ENCODE peak calls at places on chromosomes 4 and X, in four cellular contexts. J is OCI-LY7, U is astrocyte of the spinal cord, H is endodermal cell. Y is an unnamed sample.
A peak's percentile ranks its signal among the peaks of the same experiment; 100 is the strongest.

GRCh38 chrX:21745756-21746155 is 12.2 kb downstream of the SMPX start:
- DNase-seq in H (peak; percentile 70), J (peak; percentile 19), U (peak; percentile 29), Y (no peak)

GRCh38 chr4:83617371-83618021 is 81.6 kb downstream of the GPAT3 start:
- DNase-seq in J (no peak), H (no peak), U (no peak), Y (no peak)

GRCh38 chr4:53994382-53994781 is 70.0 kb downstream of the CHIC2 start:
- DNase-seq in H (no peak), J (no peak), U (no peak), Y (no peak)

GRCh38 chrX:44619039-44619438 is 76.4 kb upstream of the FUNDC1 start:
- DNase-seq in U (no peak), J (no peak), H (no peak), Y (no peak)

GRCh38 chr4:40606239-40606767 is 23.4 kb downstream of the RBM47 start:
- DNase-seq in J (peak; percentile 20), H (peak; percentile 65), U (no peak), Y (no peak)

GRCh38 chr4:152696764-152697250 is 17.0 kb upstream of the TMEM154 start:
- DNase-seq in J (no peak), H (no peak), U (peak; percentile 96), Y (peak; percentile 66)

GRCh38 chr4:70705146-70705855 is 16.5 kb upstream of the RUFY3 start:
- DNase-seq in U (peak; percentile 73), H (peak; percentile 90), J (peak; percentile 77), Y (no peak)

GRCh38 chr4:46993075-46994006 is at the start of gene GABRA4:
- DNase-seq in J (no peak), H (peak; percentile 80), U (peak; percentile 20), Y (no peak)

GRCh38 chr4:169383724-169384123 is 113.0 kb upstream of the SH3RF1 start:
- DNase-seq in H (no peak), U (peak; percentile 94), J (no peak), Y (peak; percentile 76)

GRCh38 chr4:115292320-115293092 is 179.1 kb upstream of the NDST4 start:
- DNase-seq in U (no peak), J (peak; percentile 27), H (no peak), Y (no peak)

GRCh38 chr4:168694669-168695068 is 197.8 kb downstream of the PALLD start:
- DNase-seq in J (no peak), H (no peak), U (peak; percentile 79), Y (peak; percentile 5)

GRCh38 chrX:48703642-48704481 is 7.3 kb downstream of the SUV39H1 start:
- DNase-seq in J (no peak), H (no peak), U (peak; percentile 19), Y (no peak)

GRCh38 chr4:80134936-80135701 is 62.1 kb upstream of the ANTXR2 start:
- DNase-seq in H (no peak), U (peak; percentile 17), J (no peak), Y (no peak)

GRCh38 chrX:109857898-109858297 is 124.8 kb upstream of the ACSL4 start:
- DNase-seq in H (no peak), J (no peak), U (peak; percentile 55), Y (no peak)

GRCh38 chrX:22032084-22032483 is at the start of gene PHEX:
- DNase-seq in J (no peak), H (no peak), U (no peak), Y (no peak)

GRCh38 chr4:169179609-169180526 is 90.9 kb downstream of the SH3RF1 start:
- DNase-seq in H (no peak), U (peak; percentile 55), J (no peak), Y (no peak)

GRCh38 chr4:110867251-110867960 is 244.5 kb upstream of the PITX2 start:
- DNase-seq in U (no peak), H (no peak), J (no peak), Y (no peak)

GRCh38 chrX:39850209-39850608 is 247.5 kb downstream of the BCOR start:
- DNase-seq in H (no peak), J (no peak), U (no peak), Y (no peak)

GRCh38 chr4:8349664-8350225 is 80.2 kb downstream of the HTRA3 start:
- DNase-seq in H (peak; percentile 49), J (no peak), U (no peak), Y (no peak)

GRCh38 chr4:90357117-90357710 is 230.0 kb downstream of the CCSER1 start:
- DNase-seq in J (peak; percentile 29), U (peak; percentile 71), H (no peak), Y (peak; percentile 58)

GRCh38 chrX:131816551-131817136 is 206.5 kb upstream of the STK26 start:
- DNase-seq in H (no peak), U (peak; percentile 85), J (peak; percentile 0), Y (no peak)

GRCh38 chr4:147550626-147551250 is 66.5 kb upstream of the TMEM184C start:
- DNase-seq in H (no peak), U (peak; percentile 83), J (no peak), Y (peak; percentile 77)

GRCh38 chr4:67928547-67928946 is 34.7 kb downstream of the TMPRSS11A start:
- DNase-seq in J (no peak), U (no peak), H (peak; percentile 53), Y (no peak)

GRCh38 chr4:148854203-148854602 is 412.0 kb upstream of the NR3C2 start:
- DNase-seq in H (no peak), U (no peak), J (no peak), Y (no peak)

GRCh38 chr4:142380052-142380598 is 466.0 kb downstream of the INPP4B start:
- DNase-seq in J (no peak), H (no peak), U (no peak), Y (no peak)

GRCh38 chr4:149370002-149370401 is 445.6 kb downstream of the IQCM start:
- DNase-seq in H (no peak), U (no peak), J (no peak), Y (no peak)

GRCh38 chr4:1379351-1379781 is 26.9 kb downstream of the NKX1-1 start:
- DNase-seq in U (no peak), J (no peak), H (peak; percentile 30), Y (no peak)

GRCh38 chrX:54447461-54447860 is 7.3 kb downstream of the TSR2 start:
- DNase-seq in U (no peak), H (peak; percentile 71), J (no peak), Y (no peak)

GRCh38 chr4:163191999-163192398 is 25.3 kb upstream of the NAF1 start:
- DNase-seq in U (no peak), J (peak; percentile 11), H (no peak), Y (no peak)

GRCh38 chr4:9927317-9928007 is 93.8 kb downstream of the SLC2A9 start:
- DNase-seq in H (no peak), U (no peak), J (no peak), Y (no peak)

GRCh38 chrX:119055650-119056049 is 17.1 kb upstream of the CT47C1 start:
- DNase-seq in H (no peak), U (no peak), J (no peak), Y (no peak)

GRCh38 chr4:111283066-111283677 is 660.3 kb upstream of the PITX2 start:
- DNase-seq in J (peak; percentile 55), H (peak; percentile 89), U (peak; percentile 51), Y (no peak)

GRCh38 chrX:44731160-44731559 is 112.7 kb upstream of the DUSP21 start:
- DNase-seq in H (no peak), J (no peak), U (no peak), Y (no peak)

GRCh38 chr4:21901831-21902230 is 46.7 kb downstream of the KCNIP4 start:
- DNase-seq in J (no peak), U (peak; percentile 51), H (no peak), Y (no peak)

GRCh38 chr4:110610940-110611785 is 11.7 kb downstream of the PITX2 start:
- DNase-seq in J (no peak), U (no peak), H (peak; percentile 62), Y (no peak)

DNA sequence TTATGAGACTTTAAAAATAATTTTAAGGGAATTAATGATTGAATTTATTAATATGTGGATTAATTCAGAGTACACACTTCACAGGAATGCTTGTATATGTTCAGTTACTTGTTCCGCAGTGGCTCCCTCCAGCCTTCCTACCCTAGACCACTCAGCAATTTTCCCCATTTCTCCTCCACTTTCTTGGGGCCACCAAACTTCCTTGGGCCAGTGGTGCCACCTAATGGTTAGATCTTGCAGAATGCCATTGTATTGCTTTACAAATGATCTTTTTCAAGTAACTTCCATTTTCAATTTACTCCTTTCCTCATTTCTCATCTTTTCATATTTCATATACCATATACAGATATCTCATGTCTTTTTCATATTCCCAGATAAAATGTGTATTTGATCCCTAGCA is 3.6 kb upstream of the RNF175 start:
- DNase-seq in U (no peak), H (peak; percentile 74), J (peak; percentile 8), Y (no peak)
- TF ChIP-seq CTCF in U (no peak), H (peak; percentile 83), J (peak; percentile 75), Y (peak; percentile 39)

DNA sequence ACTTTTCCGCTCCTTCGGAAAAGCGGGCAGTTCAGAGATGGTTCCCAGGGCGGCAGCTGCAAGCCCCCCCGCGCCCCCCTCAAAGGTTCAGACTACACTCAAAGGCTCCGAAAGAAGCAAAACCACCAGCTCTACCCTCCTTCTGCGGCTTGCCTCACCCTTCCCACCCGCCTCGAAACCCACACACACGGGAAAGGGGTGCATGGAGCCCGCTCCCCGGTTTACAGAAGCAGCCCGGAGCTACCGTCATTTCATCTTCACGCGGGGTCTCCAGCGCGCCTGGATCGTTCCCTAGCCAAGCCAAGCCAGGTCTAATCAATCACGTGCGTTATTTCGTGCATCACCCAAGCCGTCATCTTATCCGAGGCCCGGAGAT is 1.2 kb downstream of the NLGN4X start:
- DNase-seq in J (no peak), H (peak; percentile 48), U (no peak), Y (no peak)
- H3K4me3 ChIP-seq in J (no peak overlapping the region), H (peak overlapping the region; percentile 82), U (peak overlapping the region; percentile 50), Y (peak overlapping the region; percentile 50)

GRCh38 chrX:9436812-9437211 is 28.0 kb upstream of the TBL1X start:
- DNase-seq in J (no peak), H (no peak), U (no peak), Y (no peak)
- TF ChIP-seq CTCF in J (no peak), H (no peak), U (no peak), Y (no peak)

GRCh38 chrX:37348237-37349130 is 680 bp upstream of the PRRG1 start:
- DNase-seq in U (peak; percentile 14), H (no peak), J (no peak), Y (no peak)
- H3K4me3 ChIP-seq in U (peak overlapping the region; percentile 49), H (peak overlapping the region; percentile 60), J (no peak overlapping the region), Y (peak overlapping the region; percentile 51)

GRCh38 chrX:41110801-41111625 is 25.8 kb downstream of the USP9X start:
- DNase-seq in H (peak; percentile 69), J (no peak), U (no peak), Y (no peak)
- TF ChIP-seq CTCF in H (no peak), J (no peak), U (no peak), Y (no peak)

Y was measured in retinal pigment epithelial cell.